ENCODE peak calls at places on chromosomes 11 and 22, in nine cellular contexts. One of them, this sample, is unnamed. For H3K9me3, the result is how much of the 10 kb centered on the place peaks cover.

GRCh38 chr11:83156150-83156995 is 558 bp upstream of the PCF11 start:
- DNase-seq in uterus: peak
- DNase-seq in CD4-positive, alpha-beta memory T cell: peak
- DNase-seq in upper lobe of right lung: peak
- DNase-seq in esophagus squamous epithelium: peak
- DNase-seq in A673: peak
- DNase-seq in effector memory CD4-positive, alpha-beta T cell: peak
- DNase-seq in Karpas-422: peak
- DNase-seq in CD8-positive, alpha-beta memory T cell: peak
- DNase-seq in this sample: peak

GRCh38 chr11:66951927-66952337 is 6.3 kb downstream of the PC start:
- DNase-seq in uterus: no peak
- DNase-seq in CD4-positive, alpha-beta memory T cell: no peak
- DNase-seq in upper lobe of right lung: no peak
- DNase-seq in esophagus squamous epithelium: no peak
- DNase-seq in A673: peak
- DNase-seq in effector memory CD4-positive, alpha-beta T cell: no peak
- DNase-seq in Karpas-422: no peak
- DNase-seq in CD8-positive, alpha-beta memory T cell: no peak
- DNase-seq in this sample: no peak

GRCh38 chr11:47007579-47007978 is 71.0 kb downstream of the CSTPP1 start:
- DNase-seq in uterus: no peak
- DNase-seq in CD4-positive, alpha-beta memory T cell: no peak
- DNase-seq in upper lobe of right lung: no peak
- DNase-seq in esophagus squamous epithelium: no peak
- DNase-seq in A673: peak
- DNase-seq in effector memory CD4-positive, alpha-beta T cell: no peak
- DNase-seq in Karpas-422: peak
- DNase-seq in CD8-positive, alpha-beta memory T cell: no peak
- DNase-seq in this sample: no peak

GRCh38 chr22:43094085-43094484 is 4.9 kb upstream of the TTLL1 start:
- DNase-seq in uterus: no peak
- DNase-seq in CD4-positive, alpha-beta memory T cell: no peak
- DNase-seq in upper lobe of right lung: peak
- DNase-seq in esophagus squamous epithelium: no peak
- DNase-seq in A673: no peak
- DNase-seq in effector memory CD4-positive, alpha-beta T cell: no peak
- DNase-seq in Karpas-422: peak
- DNase-seq in CD8-positive, alpha-beta memory T cell: no peak
- DNase-seq in this sample: no peak

GRCh38 chr22:36744413-36744765 is 31.5 kb downstream of the IFT27 start:
- DNase-seq in uterus: no peak
- DNase-seq in CD4-positive, alpha-beta memory T cell: no peak
- DNase-seq in upper lobe of right lung: no peak
- DNase-seq in esophagus squamous epithelium: no peak
- DNase-seq in A673: no peak
- DNase-seq in effector memory CD4-positive, alpha-beta T cell: no peak
- DNase-seq in Karpas-422: no peak
- DNase-seq in CD8-positive, alpha-beta memory T cell: no peak
- DNase-seq in this sample: no peak

GRCh38 chr11:28529540-28530410 is 421.6 kb downstream of the METTL15 start:
- DNase-seq in uterus: no peak
- DNase-seq in CD4-positive, alpha-beta memory T cell: no peak
- DNase-seq in upper lobe of right lung: no peak
- DNase-seq in esophagus squamous epithelium: no peak
- DNase-seq in A673: peak
- DNase-seq in effector memory CD4-positive, alpha-beta T cell: no peak
- DNase-seq in Karpas-422: peak
- DNase-seq in CD8-positive, alpha-beta memory T cell: no peak
- DNase-seq in this sample: peak

GRCh38 chr11:62439785-62440602 is 21.2 kb downstream of the SCGB1A1 start:
- DNase-seq in uterus: peak
- DNase-seq in CD4-positive, alpha-beta memory T cell: no peak
- DNase-seq in upper lobe of right lung: no peak
- DNase-seq in esophagus squamous epithelium: no peak
- DNase-seq in A673: no peak
- DNase-seq in effector memory CD4-positive, alpha-beta T cell: no peak
- DNase-seq in Karpas-422: no peak
- DNase-seq in CD8-positive, alpha-beta memory T cell: no peak
- DNase-seq in this sample: no peak

GRCh38 chr11:68581439-68581838 is 102.9 kb upstream of the GAL start:
- DNase-seq in uterus: no peak
- DNase-seq in CD4-positive, alpha-beta memory T cell: no peak
- DNase-seq in upper lobe of right lung: peak
- DNase-seq in esophagus squamous epithelium: no peak
- DNase-seq in A673: no peak
- DNase-seq in effector memory CD4-positive, alpha-beta T cell: no peak
- DNase-seq in Karpas-422: no peak
- DNase-seq in CD8-positive, alpha-beta memory T cell: no peak
- DNase-seq in this sample: no peak

GRCh38 chr11:47941907-47942558 is 38.3 kb upstream of the PTPRJ start:
- DNase-seq in uterus: no peak
- DNase-seq in CD4-positive, alpha-beta memory T cell: no peak
- DNase-seq in upper lobe of right lung: no peak
- DNase-seq in esophagus squamous epithelium: no peak
- DNase-seq in A673: no peak
- DNase-seq in effector memory CD4-positive, alpha-beta T cell: no peak
- DNase-seq in Karpas-422: no peak
- DNase-seq in CD8-positive, alpha-beta memory T cell: no peak
- DNase-seq in this sample: peak

GRCh38 chr11:77668760-77669159 is 31.2 kb upstream of the CLNS1A start:
- DNase-seq in uterus: no peak
- DNase-seq in CD4-positive, alpha-beta memory T cell: no peak
- DNase-seq in upper lobe of right lung: no peak
- DNase-seq in esophagus squamous epithelium: no peak
- DNase-seq in A673: no peak
- DNase-seq in effector memory CD4-positive, alpha-beta T cell: no peak
- DNase-seq in Karpas-422: no peak
- DNase-seq in CD8-positive, alpha-beta memory T cell: no peak
- DNase-seq in this sample: no peak

GRCh38 chr11:107493117-107493516 is 35.5 kb upstream of the CWF19L2 start:
- DNase-seq in uterus: no peak
- DNase-seq in CD4-positive, alpha-beta memory T cell: no peak
- DNase-seq in upper lobe of right lung: no peak
- DNase-seq in esophagus squamous epithelium: no peak
- DNase-seq in A673: peak
- DNase-seq in effector memory CD4-positive, alpha-beta T cell: no peak
- DNase-seq in Karpas-422: no peak
- DNase-seq in CD8-positive, alpha-beta memory T cell: no peak
- DNase-seq in this sample: no peak

GRCh38 chr11:62889484-62890437 is 9.1 kb downstream of the SLC3A2 start:
- DNase-seq in uterus: peak
- DNase-seq in CD4-positive, alpha-beta memory T cell: no peak
- DNase-seq in upper lobe of right lung: no peak
- DNase-seq in esophagus squamous epithelium: no peak
- DNase-seq in A673: no peak
- DNase-seq in effector memory CD4-positive, alpha-beta T cell: no peak
- DNase-seq in Karpas-422: peak
- DNase-seq in CD8-positive, alpha-beta memory T cell: peak
- DNase-seq in this sample: no peak

GRCh38 chr11:47852053-47852452 is 3.9 kb upstream of the NUP160 start:
- DNase-seq in uterus: no peak
- DNase-seq in CD4-positive, alpha-beta memory T cell: no peak
- DNase-seq in upper lobe of right lung: no peak
- DNase-seq in esophagus squamous epithelium: no peak
- DNase-seq in A673: no peak
- DNase-seq in effector memory CD4-positive, alpha-beta T cell: no peak
- DNase-seq in Karpas-422: no peak
- DNase-seq in CD8-positive, alpha-beta memory T cell: no peak
- DNase-seq in this sample: no peak

GRCh38 chr11:114317738-114318137 is 21.5 kb downstream of the NNMT start:
- DNase-seq in uterus: peak
- DNase-seq in CD4-positive, alpha-beta memory T cell: no peak
- DNase-seq in upper lobe of right lung: peak
- DNase-seq in esophagus squamous epithelium: no peak
- DNase-seq in A673: peak
- DNase-seq in effector memory CD4-positive, alpha-beta T cell: no peak
- DNase-seq in Karpas-422: peak
- DNase-seq in CD8-positive, alpha-beta memory T cell: no peak
- DNase-seq in this sample: peak

GRCh38 chr11:111645657-111646316 is 43.5 kb downstream of the SIK2 start:
- DNase-seq in uterus: no peak
- DNase-seq in CD4-positive, alpha-beta memory T cell: no peak
- DNase-seq in upper lobe of right lung: no peak
- DNase-seq in esophagus squamous epithelium: no peak
- DNase-seq in A673: peak
- DNase-seq in effector memory CD4-positive, alpha-beta T cell: no peak
- DNase-seq in Karpas-422: no peak
- DNase-seq in CD8-positive, alpha-beta memory T cell: no peak
- DNase-seq in this sample: no peak

GRCh38 chr22:41523464-41524221 is 20.6 kb downstream of the POLR3H start:
- DNase-seq in uterus: no peak
- DNase-seq in CD4-positive, alpha-beta memory T cell: no peak
- DNase-seq in upper lobe of right lung: no peak
- DNase-seq in esophagus squamous epithelium: no peak
- DNase-seq in A673: no peak
- DNase-seq in effector memory CD4-positive, alpha-beta T cell: no peak
- DNase-seq in Karpas-422: peak
- DNase-seq in CD8-positive, alpha-beta memory T cell: no peak
- DNase-seq in this sample: no peak

GRCh38 chr11:79285756-79286155 is 155.1 kb downstream of the TENM4 start:
- DNase-seq in uterus: no peak
- DNase-seq in CD4-positive, alpha-beta memory T cell: no peak
- DNase-seq in upper lobe of right lung: no peak
- DNase-seq in esophagus squamous epithelium: no peak
- DNase-seq in A673: no peak
- DNase-seq in effector memory CD4-positive, alpha-beta T cell: no peak
- DNase-seq in Karpas-422: no peak
- DNase-seq in CD8-positive, alpha-beta memory T cell: no peak
- DNase-seq in this sample: no peak

GRCh38 chr11:79564288-79564925 is 123.6 kb upstream of the TENM4 start:
- DNase-seq in uterus: no peak
- DNase-seq in CD4-positive, alpha-beta memory T cell: no peak
- DNase-seq in upper lobe of right lung: peak
- DNase-seq in esophagus squamous epithelium: no peak
- DNase-seq in A673: no peak
- DNase-seq in effector memory CD4-positive, alpha-beta T cell: no peak
- DNase-seq in Karpas-422: no peak
- DNase-seq in CD8-positive, alpha-beta memory T cell: no peak
- DNase-seq in this sample: no peak

GRCh38 chr11:9330387-9331384 is 16.3 kb upstream of the TMEM41B start:
- DNase-seq in uterus: no peak
- DNase-seq in CD4-positive, alpha-beta memory T cell: no peak
- DNase-seq in upper lobe of right lung: no peak
- DNase-seq in esophagus squamous epithelium: no peak
- DNase-seq in A673: no peak
- DNase-seq in effector memory CD4-positive, alpha-beta T cell: no peak
- DNase-seq in Karpas-422: no peak
- DNase-seq in CD8-positive, alpha-beta memory T cell: no peak
- DNase-seq in this sample: no peak

GRCh38 chr11:47980093-47980906 is at the start of gene PTPRJ:
- DNase-seq in uterus: peak
- DNase-seq in CD4-positive, alpha-beta memory T cell: peak
- DNase-seq in upper lobe of right lung: peak
- DNase-seq in esophagus squamous epithelium: no peak
- DNase-seq in A673: peak
- DNase-seq in effector memory CD4-positive, alpha-beta T cell: peak
- DNase-seq in Karpas-422: peak
- DNase-seq in CD8-positive, alpha-beta memory T cell: peak
- DNase-seq in this sample: peak

DNA sequence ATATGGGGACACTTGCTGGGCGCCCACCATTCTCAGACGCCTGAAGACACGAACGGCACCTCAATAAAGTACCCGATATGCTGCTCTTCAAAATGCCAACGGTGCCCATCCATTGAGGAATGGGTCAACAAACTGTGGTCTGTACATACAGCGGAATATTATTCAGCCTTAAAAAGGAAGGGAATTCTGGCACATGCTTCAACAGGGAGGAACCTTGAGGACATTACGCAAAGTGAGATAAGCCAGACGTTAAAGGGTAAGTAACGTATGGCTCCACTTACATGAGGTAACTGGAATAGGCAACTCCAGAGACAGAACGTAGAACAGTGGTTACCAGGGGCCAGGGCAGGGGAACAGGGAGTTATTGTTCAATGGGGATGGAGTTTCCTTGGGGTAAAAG is 28.0 kb downstream of the PRDM10 start:
- DNase-seq in uterus: no peak
- DNase-seq in CD4-positive, alpha-beta memory T cell: no peak
- DNase-seq in upper lobe of right lung: no peak
- DNase-seq in esophagus squamous epithelium: no peak
- DNase-seq in A673: no peak
- DNase-seq in effector memory CD4-positive, alpha-beta T cell: no peak
- DNase-seq in Karpas-422: no peak
- DNase-seq in CD8-positive, alpha-beta memory T cell: no peak
- DNase-seq in this sample: no peak
- H3K27ac ChIP-seq in uterus: no peak
- H3K27ac ChIP-seq in CD4-positive, alpha-beta memory T cell: no peak
- H3K27ac ChIP-seq in upper lobe of right lung: no peak
- H3K27ac ChIP-seq in esophagus squamous epithelium: no peak
- H3K27ac ChIP-seq in A673: no peak
- H3K27ac ChIP-seq in effector memory CD4-positive, alpha-beta T cell: no peak
- H3K27ac ChIP-seq in Karpas-422: peak
- H3K27ac ChIP-seq in CD8-positive, alpha-beta memory T cell: no peak
- H3K27ac ChIP-seq in this sample: no peak

DNA sequence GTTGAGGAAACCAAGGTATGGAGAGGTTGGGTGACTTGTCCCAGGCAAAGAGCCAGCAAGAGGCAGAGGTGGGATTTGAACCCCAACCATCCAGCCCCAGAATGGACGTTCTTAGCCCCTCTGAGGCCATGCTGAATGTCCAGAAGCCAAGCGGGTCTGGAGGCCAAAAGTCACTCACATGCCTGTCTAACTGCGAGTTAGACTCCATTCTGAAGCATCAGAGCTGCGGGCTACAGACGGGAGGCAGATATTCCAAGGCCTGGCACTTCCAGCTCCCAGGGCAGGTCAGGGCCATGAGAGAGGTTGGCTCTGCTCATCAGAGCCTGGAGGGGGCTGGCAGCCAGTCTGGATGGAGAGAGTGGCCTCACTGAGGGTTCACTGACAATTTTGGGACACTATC is 616.5 kb downstream of the BRD1 start:
- DNase-seq in uterus: no peak
- DNase-seq in CD4-positive, alpha-beta memory T cell: no peak
- DNase-seq in upper lobe of right lung: peak
- DNase-seq in esophagus squamous epithelium: no peak
- DNase-seq in A673: no peak
- DNase-seq in effector memory CD4-positive, alpha-beta T cell: no peak
- DNase-seq in Karpas-422: no peak
- DNase-seq in CD8-positive, alpha-beta memory T cell: no peak
- DNase-seq in this sample: no peak
- H3K9me3 ChIP-seq in uterus: under half
- H3K9me3 ChIP-seq in CD4-positive, alpha-beta memory T cell: under half
- H3K9me3 ChIP-seq in upper lobe of right lung: under half
- H3K9me3 ChIP-seq in esophagus squamous epithelium: under half
- H3K9me3 ChIP-seq in A673: under half
- H3K9me3 ChIP-seq in effector memory CD4-positive, alpha-beta T cell: under half
- H3K9me3 ChIP-seq in Karpas-422: under half
- H3K9me3 ChIP-seq in CD8-positive, alpha-beta memory T cell: under half
- H3K9me3 ChIP-seq in this sample: under half

GRCh38 chr11:129374081-129374992 is 1.3 kb upstream of the BARX2 start:
- DNase-seq in uterus: no peak
- DNase-seq in CD4-positive, alpha-beta memory T cell: no peak
- DNase-seq in upper lobe of right lung: no peak
- DNase-seq in esophagus squamous epithelium: no peak
- DNase-seq in A673: peak
- DNase-seq in effector memory CD4-positive, alpha-beta T cell: no peak
- DNase-seq in Karpas-422: no peak
- DNase-seq in CD8-positive, alpha-beta memory T cell: no peak
- DNase-seq in this sample: peak
- H3K27ac ChIP-seq in uterus: no peak
- H3K27ac ChIP-seq in CD4-positive, alpha-beta memory T cell: no peak
- H3K27ac ChIP-seq in upper lobe of right lung: no peak
- H3K27ac ChIP-seq in esophagus squamous epithelium: peak
- H3K27ac ChIP-seq in A673: peak
- H3K27ac ChIP-seq in effector memory CD4-positive, alpha-beta T cell: no peak
- H3K27ac ChIP-seq in Karpas-422: no peak
- H3K27ac ChIP-seq in CD8-positive, alpha-beta memory T cell: no peak
- H3K27ac ChIP-seq in this sample: no peak

GRCh38 chr11:70544774-70545625 is 146.7 kb downstream of the CTTN start:
- DNase-seq in uterus: no peak
- DNase-seq in CD4-positive, alpha-beta memory T cell: no peak
- DNase-seq in upper lobe of right lung: peak
- DNase-seq in esophagus squamous epithelium: no peak
- DNase-seq in A673: no peak
- DNase-seq in effector memory CD4-positive, alpha-beta T cell: no peak
- DNase-seq in Karpas-422: no peak
- DNase-seq in CD8-positive, alpha-beta memory T cell: peak
- DNase-seq in this sample: peak
- H3K9me3 ChIP-seq in uterus: under half
- H3K9me3 ChIP-seq in CD4-positive, alpha-beta memory T cell: under half
- H3K9me3 ChIP-seq in upper lobe of right lung: under half
- H3K9me3 ChIP-seq in esophagus squamous epithelium: under half
- H3K9me3 ChIP-seq in A673: under half
- H3K9me3 ChIP-seq in effector memory CD4-positive, alpha-beta T cell: under half
- H3K9me3 ChIP-seq in Karpas-422: under half
- H3K9me3 ChIP-seq in CD8-positive, alpha-beta memory T cell: under half
- H3K9me3 ChIP-seq in this sample: under half

This sample was measured in neural progenitor cell.